ENCODE peak calls at places on chromosomes 12 and 14, in seven cellular contexts. One of them, this sample, is unnamed.

GRCh38 chr14:78836777-78837176 is 666.6 kb downstream of the NRXN3 start:
- DNase-seq in hepatic stellate cell: peak
- DNase-seq in choroid plexus epithelial cell: peak
- DNase-seq in mesenchymal stem cell: peak
- DNase-seq in MCF 10A: peak
- DNase-seq in ecto neural progenitor cell: peak
- DNase-seq in iris pigment epithelial cell: peak
- DNase-seq in this sample: peak

GRCh38 chr14:94481468-94482131 is 5.6 kb upstream of the SERPINA9 start:
- DNase-seq in MCF 10A: no peak
- DNase-seq in hepatic stellate cell: peak
- DNase-seq in mesenchymal stem cell: no peak
- DNase-seq in iris pigment epithelial cell: peak
- DNase-seq in ecto neural progenitor cell: no peak
- DNase-seq in choroid plexus epithelial cell: no peak
- DNase-seq in this sample: no peak

GRCh38 chr12:100675432-100675831 is 101.9 kb downstream of the GAS2L3 start:
- DNase-seq in MCF 10A: peak
- DNase-seq in choroid plexus epithelial cell: peak
- DNase-seq in mesenchymal stem cell: peak
- DNase-seq in hepatic stellate cell: peak
- DNase-seq in iris pigment epithelial cell: peak
- DNase-seq in ecto neural progenitor cell: no peak
- DNase-seq in this sample: no peak

GRCh38 chr14:87312138-87312537 is 680.8 kb downstream of the GALC start:
- DNase-seq in choroid plexus epithelial cell: no peak
- DNase-seq in hepatic stellate cell: no peak
- DNase-seq in iris pigment epithelial cell: no peak
- DNase-seq in ecto neural progenitor cell: no peak
- DNase-seq in MCF 10A: no peak
- DNase-seq in mesenchymal stem cell: no peak
- DNase-seq in this sample: no peak

GRCh38 chr12:3597526-3598210 is 106.7 kb downstream of the PRMT8 start:
- DNase-seq in hepatic stellate cell: no peak
- DNase-seq in ecto neural progenitor cell: no peak
- DNase-seq in iris pigment epithelial cell: no peak
- DNase-seq in mesenchymal stem cell: no peak
- DNase-seq in choroid plexus epithelial cell: no peak
- DNase-seq in MCF 10A: no peak
- DNase-seq in this sample: peak

GRCh38 chr14:49187799-49188198 is 398.4 kb downstream of the RPS29 start:
- DNase-seq in hepatic stellate cell: no peak
- DNase-seq in ecto neural progenitor cell: no peak
- DNase-seq in choroid plexus epithelial cell: no peak
- DNase-seq in mesenchymal stem cell: no peak
- DNase-seq in iris pigment epithelial cell: no peak
- DNase-seq in MCF 10A: no peak
- DNase-seq in this sample: no peak

GRCh38 chr14:69648480-69649414 is 37.4 kb downstream of the SUSD6 start:
- DNase-seq in mesenchymal stem cell: peak
- DNase-seq in ecto neural progenitor cell: no peak
- DNase-seq in choroid plexus epithelial cell: peak
- DNase-seq in MCF 10A: peak
- DNase-seq in hepatic stellate cell: peak
- DNase-seq in iris pigment epithelial cell: peak
- DNase-seq in this sample: peak

GRCh38 chr14:69882086-69882864 is 3.1 kb downstream of the SMOC1 start:
- DNase-seq in iris pigment epithelial cell: no peak
- DNase-seq in ecto neural progenitor cell: peak
- DNase-seq in mesenchymal stem cell: no peak
- DNase-seq in choroid plexus epithelial cell: no peak
- DNase-seq in MCF 10A: no peak
- DNase-seq in hepatic stellate cell: no peak
- DNase-seq in this sample: no peak

GRCh38 chr12:115993715-115994114 is 283.8 kb downstream of the MED13L start:
- DNase-seq in ecto neural progenitor cell: no peak
- DNase-seq in iris pigment epithelial cell: no peak
- DNase-seq in choroid plexus epithelial cell: no peak
- DNase-seq in hepatic stellate cell: no peak
- DNase-seq in mesenchymal stem cell: no peak
- DNase-seq in MCF 10A: no peak
- DNase-seq in this sample: no peak

GRCh38 chr14:105436891-105437722 is 17.5 kb downstream of the MTA1 start:
- DNase-seq in hepatic stellate cell: no peak
- DNase-seq in ecto neural progenitor cell: no peak
- DNase-seq in iris pigment epithelial cell: no peak
- DNase-seq in MCF 10A: no peak
- DNase-seq in mesenchymal stem cell: no peak
- DNase-seq in choroid plexus epithelial cell: no peak
- DNase-seq in this sample: no peak

GRCh38 chr14:63598821-63599220 is 42.9 kb downstream of the WDR89 start:
- DNase-seq in iris pigment epithelial cell: no peak
- DNase-seq in mesenchymal stem cell: no peak
- DNase-seq in hepatic stellate cell: no peak
- DNase-seq in choroid plexus epithelial cell: no peak
- DNase-seq in ecto neural progenitor cell: no peak
- DNase-seq in MCF 10A: no peak
- DNase-seq in this sample: no peak

GRCh38 chr12:19005257-19005801 is 124.2 kb upstream of the PLEKHA5 start:
- DNase-seq in choroid plexus epithelial cell: no peak
- DNase-seq in hepatic stellate cell: no peak
- DNase-seq in MCF 10A: no peak
- DNase-seq in iris pigment epithelial cell: no peak
- DNase-seq in mesenchymal stem cell: no peak
- DNase-seq in ecto neural progenitor cell: no peak
- DNase-seq in this sample: no peak

GRCh38 chr14:61418749-61419148 is 97.4 kb downstream of the PRKCH start:
- DNase-seq in iris pigment epithelial cell: no peak
- DNase-seq in MCF 10A: no peak
- DNase-seq in choroid plexus epithelial cell: peak
- DNase-seq in hepatic stellate cell: no peak
- DNase-seq in mesenchymal stem cell: no peak
- DNase-seq in ecto neural progenitor cell: no peak
- DNase-seq in this sample: no peak

GRCh38 chr12:51171884-51172514 is 936 bp downstream of the TFCP2 start:
- DNase-seq in iris pigment epithelial cell: peak
- DNase-seq in choroid plexus epithelial cell: peak
- DNase-seq in ecto neural progenitor cell: no peak
- DNase-seq in hepatic stellate cell: no peak
- DNase-seq in MCF 10A: peak
- DNase-seq in mesenchymal stem cell: peak
- DNase-seq in this sample: no peak

GRCh38 chr14:100237735-100238418 is 1.1 kb upstream of the YY1 start:
- DNase-seq in choroid plexus epithelial cell: peak
- DNase-seq in MCF 10A: peak
- DNase-seq in iris pigment epithelial cell: no peak
- DNase-seq in mesenchymal stem cell: peak
- DNase-seq in ecto neural progenitor cell: no peak
- DNase-seq in hepatic stellate cell: peak
- DNase-seq in this sample: peak

GRCh38 chr12:51389302-51389999 is 1.8 kb downstream of the GALNT6 start:
- DNase-seq in choroid plexus epithelial cell: peak
- DNase-seq in iris pigment epithelial cell: peak
- DNase-seq in mesenchymal stem cell: peak
- DNase-seq in MCF 10A: peak
- DNase-seq in hepatic stellate cell: no peak
- DNase-seq in ecto neural progenitor cell: no peak
- DNase-seq in this sample: peak

GRCh38 chr12:20063116-20063515 is 305.2 kb upstream of the PDE3A start:
- DNase-seq in MCF 10A: no peak
- DNase-seq in iris pigment epithelial cell: peak
- DNase-seq in hepatic stellate cell: no peak
- DNase-seq in ecto neural progenitor cell: no peak
- DNase-seq in mesenchymal stem cell: no peak
- DNase-seq in choroid plexus epithelial cell: peak
- DNase-seq in this sample: peak

GRCh38 chr12:57210461-57210860 is 6.1 kb upstream of the NXPH4 start:
- DNase-seq in iris pigment epithelial cell: no peak
- DNase-seq in hepatic stellate cell: no peak
- DNase-seq in mesenchymal stem cell: no peak
- DNase-seq in choroid plexus epithelial cell: no peak
- DNase-seq in MCF 10A: no peak
- DNase-seq in ecto neural progenitor cell: no peak
- DNase-seq in this sample: no peak

GRCh38 chr14:26730929-26731618 is 133.2 kb upstream of the NOVA1 start:
- DNase-seq in iris pigment epithelial cell: peak
- DNase-seq in mesenchymal stem cell: peak
- DNase-seq in choroid plexus epithelial cell: peak
- DNase-seq in ecto neural progenitor cell: peak
- DNase-seq in hepatic stellate cell: no peak
- DNase-seq in MCF 10A: peak
- DNase-seq in this sample: peak